ENCODE peak calls at places on chromosome 12, in nine cellular contexts. W is endothelial cell of umbilical vein, Q is fibroblast of lung, J is left ventricle myocardium inferior, B is neural progenitor cell, I is H9, X is K562, E is adrenal gland, G is ovary. F is an unnamed sample. For H3K4me1, the result is how much of the 10 kb centered on the place peaks cover.

GRCh38 chr12:130280226-130280625 is 57.5 kb upstream of the PIWIL1 start:
- DNase-seq in W (no peak), Q (no peak), J (no peak), B (no peak), I (no peak), X (no peak), E (no peak), G (no peak), F (no peak)

GRCh38 chr12:70070494-70071007 is 172.7 kb upstream of the CNOT2 start:
- DNase-seq in W (no peak), Q (no peak), J (no peak), B (no peak), I (no peak), X (no peak), E (no peak), G (no peak), F (no peak)

GRCh38 chr12:97131220-97131981 is 224.3 kb downstream of the NEDD1 start:
- DNase-seq in W (no peak), Q (no peak), J (no peak), B (peak), I (peak), X (no peak), E (no peak), G (no peak), F (no peak)

GRCh38 chr12:111503116-111503515 is 96.0 kb downstream of the ATXN2 start:
- DNase-seq in W (no peak), Q (peak), J (no peak), B (no peak), I (no peak), X (no peak), E (no peak), G (no peak), F (no peak)

GRCh38 chr12:71662861-71663560 is 637 bp downstream of the ZFC3H1 start:
- DNase-seq in W (peak), Q (peak), J (peak), B (peak), I (peak), X (peak), E (peak), G (peak), F (peak)

GRCh38 chr12:68440068-68440581 is 108.0 kb upstream of the MDM1 start:
- DNase-seq in W (no peak), Q (peak), J (no peak), B (no peak), I (no peak), X (no peak), E (no peak), G (no peak), F (no peak)

GRCh38 chr12:79071498-79071897 is 206.9 kb downstream of the SYT1 start:
- DNase-seq in W (no peak), Q (no peak), J (no peak), B (no peak), I (no peak), X (no peak), E (no peak), G (no peak), F (no peak)

GRCh38 chr12:47938093-47938492 is 25.3 kb upstream of the TMEM106C start:
- DNase-seq in W (no peak), Q (peak), J (no peak), B (no peak), I (no peak), X (no peak), E (no peak), G (no peak), F (no peak)

GRCh38 chr12:87793134-87793533 is 236.1 kb downstream of the C12orf50 start:
- DNase-seq in W (no peak), Q (peak), J (no peak), B (no peak), I (no peak), X (no peak), E (no peak), G (no peak), F (no peak)

GRCh38 chr12:130281157-130281799 is 56.4 kb upstream of the PIWIL1 start:
- DNase-seq in W (no peak), Q (no peak), J (no peak), B (peak), I (peak), X (peak), E (no peak), G (peak), F (no peak)

GRCh38 chr12:13181375-13182070 is 15.0 kb upstream of the EMP1 start:
- DNase-seq in W (no peak), Q (no peak), J (no peak), B (no peak), I (peak), X (no peak), E (no peak), G (no peak), F (no peak)

GRCh38 chr12:99261256-99261655 is 386.3 kb upstream of the GARIN6 start:
- DNase-seq in W (no peak), Q (no peak), J (no peak), B (no peak), I (no peak), X (no peak), E (no peak), G (no peak), F (no peak)

GRCh38 chr12:91781114-91781513 is 364.5 kb downstream of the BTG1 start:
- DNase-seq in W (peak), Q (peak), J (no peak), B (no peak), I (no peak), X (no peak), E (no peak), G (no peak), F (no peak)

GRCh38 chr12:124774462-124775167 is 89.0 kb downstream of the SCARB1 start:
- DNase-seq in W (no peak), Q (peak), J (no peak), B (no peak), I (no peak), X (no peak), E (peak), G (peak), F (no peak)

GRCh38 chr12:104699489-104700194 is 242.9 kb downstream of the CHST11 start:
- DNase-seq in W (no peak), Q (no peak), J (no peak), B (no peak), I (no peak), X (no peak), E (no peak), G (no peak), F (no peak)

GRCh38 chr12:56137853-56138571 is 9.9 kb downstream of the ESYT1 start:
- DNase-seq in W (no peak), Q (no peak), J (no peak), B (no peak), I (no peak), X (no peak), E (no peak), G (no peak), F (no peak)

GRCh38 chr12:6745751-6746525 is 7.0 kb downstream of the MLF2 start:
- DNase-seq in W (no peak), Q (no peak), J (no peak), B (no peak), I (no peak), X (no peak), E (no peak), G (no peak), F (no peak)

GRCh38 chr12:8829128-8829524 is 6.7 kb downstream of the A2ML1 start:
- DNase-seq in W (no peak), Q (no peak), J (no peak), B (no peak), I (peak), X (no peak), E (no peak), G (no peak), F (no peak)

GRCh38 chr12:25327321-25327720 is 76.6 kb upstream of the KRAS start:
- DNase-seq in W (peak), Q (no peak), J (no peak), B (no peak), I (no peak), X (no peak), E (no peak), G (no peak), F (no peak)

GRCh38 chr12:117071009-117071408 is 28.2 kb downstream of the TESC start:
- DNase-seq in W (no peak), Q (no peak), J (no peak), B (no peak), I (no peak), X (no peak), E (no peak), G (no peak), F (no peak)

GRCh38 chr12:1373887-1374286 is 220.5 kb downstream of the FBXL14 start:
- DNase-seq in W (no peak), Q (peak), J (no peak), B (no peak), I (no peak), X (no peak), E (no peak), G (no peak), F (no peak)

GRCh38 chr12:52061470-52062166 is 8.2 kb upstream of the ATG101 start:
- DNase-seq in W (no peak), Q (no peak), J (no peak), B (peak), I (no peak), X (no peak), E (no peak), G (peak), F (no peak)

GRCh38 chr12:46371718-46372130 is 849 bp downstream of the SLC38A2 start:
- DNase-seq in W (no peak), Q (peak), J (peak), B (peak), I (no peak), X (peak), E (no peak), G (peak), F (peak)

GRCh38 chr12:79844693-79845092 is 90.2 kb downstream of the PPP1R12A start:
- DNase-seq in W (peak), Q (peak), J (no peak), B (no peak), I (peak), X (peak), E (no peak), G (no peak), F (no peak)

GRCh38 chr12:92539966-92540791 is 162.6 kb upstream of the PLEKHG7 start:
- DNase-seq in W (peak), Q (no peak), J (peak), B (peak), I (peak), X (no peak), E (no peak), G (no peak), F (peak)

GRCh38 chr12:45687081-45688015 is 42.2 kb upstream of the ARID2 start:
- DNase-seq in W (no peak), Q (no peak), J (no peak), B (no peak), I (no peak), X (no peak), E (no peak), G (no peak), F (no peak)

GRCh38 chr12:11738450-11738849 is 89.0 kb downstream of the ETV6 start:
- DNase-seq in W (no peak), Q (no peak), J (no peak), B (no peak), I (no peak), X (no peak), E (no peak), G (no peak), F (no peak)

GRCh38 chr12:65857875-65858274 is 33.6 kb downstream of the HMGA2 start:
- DNase-seq in W (peak), Q (no peak), J (no peak), B (no peak), I (no peak), X (no peak), E (no peak), G (no peak), F (no peak)

GRCh38 chr12:12714276-12715001 is 2.7 kb upstream of the CDKN1B start:
- DNase-seq in W (peak), Q (peak), J (no peak), B (peak), I (peak), X (peak), E (peak), G (peak), F (peak)

GRCh38 chr12:42103155-42103554 is 41.5 kb downstream of the GXYLT1 start:
- DNase-seq in W (no peak), Q (no peak), J (no peak), B (no peak), I (no peak), X (no peak), E (no peak), G (no peak), F (no peak)

GRCh38 chr12:42104784-42105183 is 39.9 kb downstream of the GXYLT1 start:
- DNase-seq in W (no peak), Q (no peak), J (no peak), B (no peak), I (no peak), X (no peak), E (no peak), G (no peak), F (no peak)

GRCh38 chr12:42099433-42099832 is 45.2 kb downstream of the GXYLT1 start:
- DNase-seq in W (no peak), Q (no peak), J (no peak), B (no peak), I (no peak), X (no peak), E (no peak), G (no peak), F (no peak)

GRCh38 chr12:42102720-42103119 is 42.0 kb downstream of the GXYLT1 start:
- DNase-seq in W (no peak), Q (no peak), J (no peak), B (no peak), I (no peak), X (no peak), E (no peak), G (no peak), F (no peak)

GRCh38 chr12:42104087-42104486 is 40.6 kb downstream of the GXYLT1 start:
- DNase-seq in W (no peak), Q (peak), J (no peak), B (no peak), I (no peak), X (no peak), E (no peak), G (no peak), F (no peak)
- TF ChIP-seq CTCF in W (peak), Q (peak), J (peak), B (peak), I (no peak), X (no peak), E (peak), G (no peak), F (no peak)

GRCh38 chr12:50006754-50007442 is 18.4 kb downstream of the RACGAP1 start:
- DNase-seq in W (no peak), Q (no peak), J (no peak), B (no peak), I (no peak), X (no peak), E (no peak), G (no peak), F (no peak)

GRCh38 chr12:50005150-50005549 is 20.1 kb downstream of the RACGAP1 start:
- DNase-seq in W (no peak), Q (no peak), J (no peak), B (no peak), I (no peak), X (no peak), E (no peak), G (no peak), F (no peak)

GRCh38 chr12:50006266-50006665 is 19.0 kb downstream of the RACGAP1 start:
- DNase-seq in W (no peak), Q (no peak), J (no peak), B (no peak), I (no peak), X (no peak), E (no peak), G (no peak), F (no peak)

GRCh38 chr12:50003595-50003994 is 21.7 kb downstream of the RACGAP1 start:
- DNase-seq in W (peak), Q (no peak), J (no peak), B (no peak), I (no peak), X (no peak), E (no peak), G (no peak), F (no peak)

DNA sequence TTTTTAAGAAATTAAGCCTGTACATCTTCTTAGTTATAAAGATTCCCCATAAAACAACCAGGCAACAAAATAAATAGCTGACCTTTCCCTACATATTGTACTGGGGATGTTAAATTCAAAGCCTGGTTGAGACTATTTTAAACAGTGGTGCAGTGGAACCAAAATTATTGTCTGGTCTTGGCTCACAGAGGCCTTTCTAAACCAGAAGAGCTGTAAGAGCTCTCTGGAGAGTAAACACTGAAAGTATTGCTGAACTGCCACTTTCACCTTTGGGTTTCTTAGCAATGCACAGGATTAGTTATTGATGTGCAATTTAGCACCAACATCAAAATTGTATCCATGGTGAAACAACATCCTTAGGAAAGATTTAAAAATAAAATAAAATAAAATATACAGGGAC is 20.6 kb downstream of the RACGAP1 start:
- DNase-seq in W (no peak), Q (no peak), J (no peak), B (no peak), I (no peak), X (no peak), E (no peak), G (no peak), F (no peak)
- H3K27ac ChIP-seq in W (no peak), Q (no peak), J (no peak), B (no peak), I (no peak), X (no peak), E (no peak), G (no peak), F (no peak)

DNA sequence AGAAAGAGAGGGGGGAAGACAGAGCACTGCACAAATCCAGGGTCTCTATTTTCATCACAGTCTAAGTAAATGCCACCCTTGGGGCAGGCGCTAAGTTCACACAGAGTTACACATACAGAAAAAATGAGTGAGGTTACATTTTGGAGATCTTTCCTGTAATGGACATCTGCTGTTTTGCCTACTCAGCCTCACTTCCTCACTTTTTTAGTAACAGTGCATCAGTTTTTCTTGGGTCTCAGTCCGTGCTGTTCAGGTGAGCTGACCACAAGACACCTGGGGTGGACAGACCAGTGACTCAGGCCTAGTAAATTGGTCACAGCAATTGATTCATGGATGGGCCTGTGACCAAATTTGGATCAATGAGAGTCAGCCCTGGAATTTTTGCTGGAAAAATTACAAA is 33.6 kb upstream of the SLC5A8 start:
- DNase-seq in W (no peak), Q (no peak), J (no peak), B (no peak), I (no peak), X (no peak), E (no peak), G (no peak), F (no peak)
- H3K4me1 ChIP-seq in W (under half), Q (under half), J (under half), B (under half), I (under half), X (under half), E (under half), G (under half), F (under half)

GRCh38 chr12:74899031-74899829 is 310.4 kb downstream of the KCNC2 start:
- DNase-seq in W (no peak), Q (no peak), J (no peak), B (no peak), I (no peak), X (no peak), E (no peak), G (no peak), F (no peak)

GRCh38 chr12:74906224-74906623 is 303.4 kb downstream of the KCNC2 start:
- DNase-seq in W (no peak), Q (no peak), J (no peak), B (peak), I (no peak), X (no peak), E (no peak), G (no peak), F (no peak)

GRCh38 chr12:74900232-74900631 is 309.4 kb downstream of the KCNC2 start:
- DNase-seq in W (no peak), Q (no peak), J (no peak), B (no peak), I (no peak), X (no peak), E (no peak), G (no peak), F (no peak)

GRCh38 chr12:74897425-74898211 is 312.0 kb downstream of the KCNC2 start:
- DNase-seq in W (no peak), Q (no peak), J (no peak), B (no peak), I (no peak), X (no peak), E (no peak), G (no peak), F (no peak)

DNA sequence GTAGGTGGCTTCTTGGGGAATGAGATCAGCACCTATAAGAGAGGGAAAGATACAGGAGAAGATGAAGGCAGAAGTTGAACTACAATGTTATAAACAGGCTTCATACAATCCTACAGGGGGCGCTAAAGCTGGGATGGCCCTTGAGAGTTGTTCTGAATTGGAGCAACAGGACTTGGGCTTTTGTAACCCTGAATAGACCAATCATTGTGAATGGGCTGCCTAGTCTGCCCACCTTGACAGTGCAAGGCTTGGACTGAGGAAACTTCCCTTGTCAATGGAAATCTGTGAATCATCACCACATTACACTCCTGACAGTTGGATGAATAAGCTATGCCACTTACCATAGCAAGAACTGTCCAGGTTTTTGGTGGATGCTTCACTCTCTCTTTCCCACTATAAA is 306.1 kb downstream of the KCNC2 start:
- DNase-seq in W (no peak), Q (no peak), J (no peak), B (peak), I (peak), X (no peak), E (no peak), G (no peak), F (no peak)
- TF ChIP-seq CTCF in W (peak), Q (peak), J (no peak), B (peak), I (peak), X (no peak), E (no peak), G (no peak), F (no peak)

GRCh38 chr12:95998611-95999300 is 2.6 kb upstream of the HAL start:
- DNase-seq in W (peak), Q (peak), J (no peak), B (peak), I (peak), X (peak), E (peak), G (no peak), F (no peak)
- H3K27ac ChIP-seq in W (no peak), Q (no peak), J (no peak), B (no peak), I (no peak), X (no peak), E (no peak), G (no peak), F (no peak)

GRCh38 chr12:107558816-107559382 is 126.7 kb upstream of the PWP1 start:
- DNase-seq in W (no peak), Q (no peak), J (no peak), B (no peak), I (peak), X (no peak), E (no peak), G (no peak), F (no peak)
- H3K4me1 ChIP-seq in W (under half), Q (under half), J (under half), B (under half), I (under half), X (under half), E (under half), G (under half), F (under half)

DNA sequence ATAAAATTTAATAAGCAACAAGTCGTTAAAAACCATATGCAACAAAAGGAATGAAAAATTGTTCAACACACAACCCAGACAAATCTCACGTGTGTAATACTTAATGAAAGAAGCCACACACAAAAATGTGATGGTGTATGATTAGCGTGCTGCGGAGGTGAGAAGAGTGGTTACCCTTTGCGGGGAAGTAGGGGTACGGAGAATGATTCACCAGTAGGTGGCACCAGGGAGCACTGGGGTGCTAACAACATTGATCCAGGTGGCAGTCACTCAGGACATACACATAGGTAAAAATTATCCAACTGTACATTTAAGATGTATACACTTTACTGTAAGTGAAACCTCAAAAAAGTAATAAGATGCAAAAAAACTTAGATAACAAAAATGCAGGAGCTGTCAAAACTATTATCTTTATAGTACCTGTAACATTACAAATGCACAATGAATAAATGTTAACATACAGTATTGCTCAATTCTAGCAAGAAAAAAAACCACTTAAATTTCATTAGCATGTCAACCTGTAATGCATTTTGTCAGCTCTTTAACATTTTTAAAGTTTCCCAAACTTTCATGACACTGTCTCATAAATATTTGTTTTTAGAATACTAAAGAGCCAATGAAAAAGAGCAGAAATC is 46.8 kb downstream of the TMCC3 start:
- DNase-seq in W (no peak), Q (no peak), J (no peak), B (peak), I (no peak), X (peak), E (no peak), G (no peak), F (peak)
- TF ChIP-seq CTCF in W (peak), Q (peak), J (peak), B (peak), I (peak), X (peak), E (peak), G (no peak), F (peak)

GRCh38 chr12:54021006-54021405 is 7.2 kb upstream of the HOXC6 start:
- DNase-seq in W (no peak), Q (no peak), J (no peak), B (no peak), I (no peak), X (no peak), E (no peak), G (peak), F (no peak)
- H3K27ac ChIP-seq in W (no peak), Q (no peak), J (no peak), B (no peak), I (no peak), X (no peak), E (peak), G (peak), F (no peak)